ENCODE peak calls at places on chromosomes 2 and 18, in seven cellular contexts. Q, I, K, B, N, C and D are unnamed samples. For H3K4me1, the result is how much of the 10 kb centered on the place peaks cover.

GRCh38 chr18:65567372-65567771 is 183.4 kb upstream of the CDH7 start:
- DNase-seq in B (no peak), I (no peak), C (no peak), K (no peak), N (no peak), Q (no peak), D (no peak)

GRCh38 chr18:63107171-63107850 is 212.3 kb downstream of the BCL2 start:
- DNase-seq in K (no peak), B (no peak), I (no peak), N (no peak), C (no peak), Q (no peak), D (no peak)

GRCh38 chr2:241213036-241213435 is 24.6 kb downstream of the ANO7 start:
- DNase-seq in K (no peak), I (no peak), Q (no peak), N (no peak), C (no peak), B (no peak), D (no peak)

GRCh38 chr18:44823286-44823685 is 142.6 kb downstream of the SETBP1 start:
- DNase-seq in N (no peak), C (no peak), I (no peak), K (no peak), B (no peak), Q (no peak), D (no peak)

GRCh38 chr18:80228051-80228848 is 19.1 kb downstream of the PARD6G start:
- DNase-seq in K (no peak), B (no peak), N (no peak), C (no peak), Q (no peak), I (no peak), D (no peak)

GRCh38 chr2:239716536-239717318 is 308.4 kb downstream of the NDUFA10 start:
- DNase-seq in Q (no peak), C (peak), K (no peak), N (no peak), I (no peak), B (peak), D (no peak)

GRCh38 chr2:73176881-73177644 is 25.3 kb upstream of the NOTO start:
- DNase-seq in K (peak), C (peak), B (peak), N (peak), I (peak), Q (peak), D (peak)

GRCh38 chr2:44768438-44769236 is 172.9 kb upstream of the SIX3 start:
- DNase-seq in Q (no peak), K (no peak), I (peak), C (no peak), N (no peak), B (no peak), D (no peak)

GRCh38 chr2:68185541-68186164 is 28.0 kb downstream of the PNO1 start:
- DNase-seq in B (peak), Q (no peak), C (no peak), I (no peak), N (peak), K (peak), D (no peak)

GRCh38 chr2:46076251-46076650 is 221.0 kb upstream of the EPAS1 start:
- DNase-seq in K (no peak), B (no peak), I (no peak), Q (no peak), N (no peak), C (no peak), D (no peak)

GRCh38 chr2:127811397-127811860 is 458 bp upstream of the WDR33 start:
- DNase-seq in N (no peak), K (no peak), C (no peak), I (peak), Q (no peak), B (peak), D (peak)

DNA sequence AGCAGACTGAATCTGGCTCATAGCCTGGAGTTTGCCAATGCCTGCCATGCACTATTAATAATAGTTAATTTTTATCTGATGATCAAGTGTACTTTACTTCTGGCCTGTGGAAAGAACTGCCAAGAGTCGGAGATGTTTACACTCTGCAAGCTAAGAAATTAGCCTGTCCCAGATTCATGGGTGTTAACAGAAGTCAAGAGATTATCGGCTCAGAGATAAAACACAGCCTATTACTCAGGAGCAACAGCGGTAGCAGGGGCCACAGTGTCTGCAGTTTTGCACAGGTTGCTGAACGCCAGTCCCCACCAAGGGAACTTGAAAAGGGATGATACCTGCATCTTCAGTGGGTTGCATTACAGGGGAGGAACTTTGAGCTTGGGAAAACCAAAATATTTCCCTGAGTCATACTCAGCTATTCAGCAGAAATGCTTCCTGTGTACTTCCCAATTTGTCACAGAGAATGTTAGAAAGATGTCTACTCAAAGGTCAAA is 4.3 kb upstream of the ADI1 start:
- DNase-seq in I (no peak), Q (no peak), N (no peak), C (no peak), K (no peak), B (no peak), D (no peak)
- H3K4me3 ChIP-seq in I (no peak), Q (no peak), N (no peak), C (no peak), K (no peak), B (peak), D (peak)

DNA sequence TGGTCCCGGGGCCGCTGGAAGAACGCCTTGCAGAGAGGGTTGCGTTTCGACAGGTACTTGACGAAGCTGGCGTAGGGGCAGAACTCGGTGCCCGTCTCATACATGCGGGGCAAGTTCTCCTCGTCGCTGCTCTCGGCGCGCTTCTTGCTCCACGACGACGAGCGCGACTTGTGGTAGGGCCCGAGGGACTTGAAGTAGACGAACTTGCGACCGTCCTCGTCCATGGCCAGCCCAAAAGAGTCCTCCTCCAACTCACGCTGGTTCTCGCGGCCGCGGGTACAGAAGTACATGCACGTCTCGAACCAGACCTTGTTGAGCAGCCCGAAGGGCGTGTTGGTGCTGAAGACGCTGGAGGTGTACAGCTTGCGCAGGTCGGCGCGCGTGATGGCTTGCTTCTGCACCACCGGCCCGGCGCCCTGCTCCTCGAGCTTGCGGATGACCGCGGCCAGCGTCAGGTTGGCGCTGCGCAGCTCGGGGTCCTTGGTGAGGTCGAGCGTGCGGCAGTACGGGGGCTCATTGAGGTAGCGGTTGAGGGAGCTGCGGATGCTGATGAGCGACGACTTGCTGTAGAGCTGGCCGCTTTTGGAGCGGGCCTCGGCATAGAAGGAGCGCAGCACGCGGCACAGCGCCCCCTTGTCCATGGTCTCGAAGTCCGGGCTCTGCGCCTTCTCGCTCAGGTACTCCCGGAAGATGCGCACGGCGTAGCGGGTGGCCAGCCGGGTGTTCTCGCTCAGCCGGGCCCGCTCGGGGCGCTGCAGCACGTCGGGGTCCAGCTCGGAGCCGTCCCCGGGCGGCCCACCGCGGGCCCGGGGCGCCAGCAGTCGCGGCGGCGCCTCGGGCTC is 830 bp downstream of the KCTD1 start:
- DNase-seq in I (peak), C (peak), Q (peak), B (peak), N (peak), K (peak), D (peak)
- TF ChIP-seq CTCF in I (peak), C (no peak), Q (peak), B (peak), N (peak), K (peak), D (peak)

DNA sequence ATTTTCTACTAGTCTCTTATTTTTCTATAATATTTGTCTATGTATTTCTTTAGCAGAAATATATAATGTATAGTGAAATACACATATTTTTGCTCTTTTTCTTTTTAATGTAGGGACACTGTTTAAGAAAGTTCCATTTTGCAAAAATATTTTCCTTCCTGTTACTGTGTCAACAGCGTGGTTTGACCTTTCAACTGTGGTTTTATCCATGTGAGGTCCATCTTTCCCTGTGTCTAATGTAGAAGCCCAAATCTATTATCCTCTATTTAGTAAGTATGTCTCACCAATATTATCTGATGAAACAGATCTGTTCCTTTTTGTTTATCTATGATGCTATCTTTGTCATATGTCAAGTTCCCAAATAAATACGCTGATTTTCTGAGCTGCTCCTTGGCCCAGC is 3.6 kb upstream of the ARHGAP15 start:
- DNase-seq in B (no peak), K (no peak), I (no peak), Q (no peak), N (no peak), C (no peak), D (no peak)
- H3K4me1 ChIP-seq in B (under half), K (under half), I (under half), Q (under half), N (under half), C (under half), D (under half)

GRCh38 chr2:64331430-64331700 is 122.6 kb upstream of the LGALSL start:
- DNase-seq in C (no peak), B (no peak), N (no peak), Q (no peak), K (no peak), I (no peak), D (no peak)

GRCh38 chr2:64331846-64332245 is 122.1 kb upstream of the LGALSL start:
- DNase-seq in K (no peak), C (no peak), B (no peak), I (no peak), Q (no peak), N (no peak), D (no peak)

GRCh38 chr2:64329848-64330247 is 124.1 kb upstream of the LGALSL start:
- DNase-seq in B (peak), K (no peak), I (no peak), Q (no peak), C (no peak), N (peak), D (no peak)

GRCh38 chr2:64330691-64331429 is 123.1 kb upstream of the LGALSL start:
- DNase-seq in B (peak), K (peak), Q (peak), N (peak), C (peak), I (peak), D (peak)

DNA sequence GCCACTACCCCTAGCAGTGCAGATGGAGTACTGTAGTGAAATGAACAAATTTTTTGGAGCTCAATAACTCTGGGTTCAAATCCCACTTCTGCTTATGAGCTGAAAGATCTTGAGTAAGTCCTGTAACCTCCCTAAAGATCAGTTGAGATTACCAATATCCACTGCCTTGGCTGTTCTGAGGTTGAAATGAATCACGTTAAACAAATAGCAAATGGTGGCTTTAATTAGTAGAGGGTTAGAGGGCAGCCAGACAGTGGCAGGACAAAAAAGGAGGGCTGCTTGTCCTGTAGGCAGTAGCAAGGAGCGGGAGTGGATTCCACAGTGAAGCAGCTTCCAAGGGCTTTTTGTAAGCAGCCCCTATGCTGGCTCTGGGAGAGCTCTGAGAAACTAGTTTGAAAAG is 123.7 kb upstream of the LGALSL start:
- DNase-seq in Q (no peak), N (no peak), I (no peak), B (no peak), K (no peak), C (no peak), D (no peak)
- H3K4me3 ChIP-seq in Q (no peak), N (peak), I (no peak), B (peak), K (peak), C (peak), D (no peak)

DNA sequence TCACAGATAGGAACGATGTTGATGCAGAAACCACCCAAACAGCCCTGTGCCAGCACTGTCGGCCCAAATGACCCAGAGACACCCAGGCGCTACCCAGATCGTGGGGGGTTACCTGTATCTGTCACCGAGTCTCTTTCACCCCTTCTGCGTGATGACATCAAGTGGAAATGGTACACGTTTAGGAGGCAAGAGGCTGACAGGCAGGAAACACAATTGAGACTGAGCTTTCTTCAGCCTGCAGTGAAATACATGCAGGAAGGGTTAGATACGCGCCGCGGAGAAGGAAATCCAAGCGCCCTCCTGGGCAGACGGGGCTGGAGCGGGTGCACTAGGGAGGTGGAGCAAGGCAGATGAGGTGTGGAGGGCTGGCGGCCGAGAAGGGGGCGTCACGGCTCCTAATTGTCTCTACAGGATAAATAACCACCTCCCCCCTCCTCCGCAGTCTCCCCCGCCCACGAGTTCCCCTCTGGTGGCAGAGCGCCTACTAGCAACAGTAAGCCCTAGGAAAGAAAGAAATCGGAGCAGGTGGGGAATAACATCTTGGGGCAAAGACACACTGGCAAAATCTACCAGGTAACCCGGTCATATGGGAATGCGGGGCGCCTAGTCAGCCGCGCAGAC is at the start of gene RNF152:
- DNase-seq in B (no peak), Q (peak), N (peak), K (no peak), I (peak), C (peak), D (peak)
- TF ChIP-seq CTCF in B (peak), Q (no peak), N (no peak), K (no peak), I (no peak), C (no peak), D (no peak)

GRCh38 chr2:144942516-144943256 is 422.8 kb upstream of the ZEB2 start:
- DNase-seq in I (no peak), K (no peak), Q (no peak), C (no peak), B (no peak), N (no peak), D (no peak)
- H3K4me1 ChIP-seq in I (under half), K (under half), Q (under half), C (under half), B (under half), N (under half), D (under half)